ENCODE peak calls at places on chromosome 9, in six cellular contexts. V is A549, M is K562, K is HepG2, U is GM12878, Q is NB4. W is an unnamed sample.

GRCh38 chr9:34566972-34567371 is 22.6 kb downstream of the CNTFR start:
- DNase-seq in V (no peak), M (no peak), K (no peak), U (no peak), Q (no peak), W (no peak)

GRCh38 chr9:38278931-38279532 is 113.5 kb upstream of the ALDH1B1 start:
- DNase-seq in V (no peak), M (no peak), K (no peak), U (no peak), Q (no peak), W (no peak)

GRCh38 chr9:119216891-119217290 is 152.3 kb downstream of the BRINP1 start:
- DNase-seq in V (no peak), M (no peak), K (no peak), U (no peak), Q (no peak), W (no peak)

GRCh38 chr9:133726401-133727276 is 11.5 kb downstream of the SARDH start:
- DNase-seq in V (peak; percentile 78), M (peak; percentile 69), K (peak; percentile 60), U (no peak), Q (peak; percentile 58), W (peak; percentile 24)

GRCh38 chr9:19924090-19924489 is 135.3 kb upstream of the SLC24A2 start:
- DNase-seq in V (no peak), M (no peak), K (no peak), U (no peak), Q (peak; percentile 49), W (no peak)

GRCh38 chr9:123710299-123710698 is 219.6 kb downstream of the DENND1A start:
- DNase-seq in V (peak; percentile 46), M (no peak), K (no peak), U (no peak), Q (no peak), W (no peak)

GRCh38 chr9:124735121-124735520 is 36.0 kb downstream of the NR6A1 start:
- DNase-seq in V (no peak), M (no peak), K (peak; percentile 44), U (no peak), Q (peak; percentile 26), W (peak; percentile 48)

GRCh38 chr9:14523545-14523944 is 169.7 kb downstream of the ZDHHC21 start:
- DNase-seq in V (no peak), M (no peak), K (no peak), U (no peak), Q (no peak), W (no peak)

GRCh38 chr9:84622981-84623380 is 46.5 kb upstream of the NTRK2 start:
- DNase-seq in V (no peak), M (no peak), K (no peak), U (no peak), Q (no peak), W (no peak)

GRCh38 chr9:107878462-107878861 is 388.9 kb upstream of the KLF4 start:
- DNase-seq in V (no peak), M (no peak), K (no peak), U (no peak), Q (peak; percentile 17), W (no peak)

GRCh38 chr9:35689351-35689600 is 449 bp downstream of the TPM2 start:
- DNase-seq in V (peak; percentile 20), M (no peak), K (no peak), U (no peak), Q (no peak), W (no peak)

GRCh38 chr9:35691325-35691631 is 1.6 kb upstream of the TPM2 start:
- DNase-seq in V (peak; percentile 41), M (no peak), K (no peak), U (no peak), Q (no peak), W (no peak)

GRCh38 chr9:35689601-35690446 is at the start of gene TPM2:
- DNase-seq in V (peak; percentile 70), M (no peak), K (no peak), U (no peak), Q (no peak), W (peak; percentile 70)

GRCh38 chr9:35691757-35692301 is 2.1 kb upstream of the TPM2 start:
- DNase-seq in V (no peak), M (no peak), K (no peak), U (no peak), Q (no peak), W (no peak)

GRCh38 chr9:35690447-35691324 is 961 bp upstream of the TPM2 start:
- DNase-seq in V (peak; percentile 71), M (peak; percentile 84), K (no peak), U (no peak), Q (peak; percentile 64), W (peak; percentile 72)
- TF ChIP-seq MYC in V (no peak), M (no peak), K (no peak), U (no peak), Q (no peak), W (no peak)

GRCh38 chr9:68779558-68780376 is 74.7 kb downstream of the PIP5K1B start:
- DNase-seq in V (peak; percentile 63), M (peak; percentile 89), K (peak; percentile 89), U (peak; percentile 77), Q (peak; percentile 89), W (peak; percentile 96)
- TF ChIP-seq CTCF in V (peak; percentile 53), M (peak; percentile 40), K (peak; percentile 92), U (peak; percentile 38), Q (peak; percentile 18), W (peak; percentile 49)

DNA sequence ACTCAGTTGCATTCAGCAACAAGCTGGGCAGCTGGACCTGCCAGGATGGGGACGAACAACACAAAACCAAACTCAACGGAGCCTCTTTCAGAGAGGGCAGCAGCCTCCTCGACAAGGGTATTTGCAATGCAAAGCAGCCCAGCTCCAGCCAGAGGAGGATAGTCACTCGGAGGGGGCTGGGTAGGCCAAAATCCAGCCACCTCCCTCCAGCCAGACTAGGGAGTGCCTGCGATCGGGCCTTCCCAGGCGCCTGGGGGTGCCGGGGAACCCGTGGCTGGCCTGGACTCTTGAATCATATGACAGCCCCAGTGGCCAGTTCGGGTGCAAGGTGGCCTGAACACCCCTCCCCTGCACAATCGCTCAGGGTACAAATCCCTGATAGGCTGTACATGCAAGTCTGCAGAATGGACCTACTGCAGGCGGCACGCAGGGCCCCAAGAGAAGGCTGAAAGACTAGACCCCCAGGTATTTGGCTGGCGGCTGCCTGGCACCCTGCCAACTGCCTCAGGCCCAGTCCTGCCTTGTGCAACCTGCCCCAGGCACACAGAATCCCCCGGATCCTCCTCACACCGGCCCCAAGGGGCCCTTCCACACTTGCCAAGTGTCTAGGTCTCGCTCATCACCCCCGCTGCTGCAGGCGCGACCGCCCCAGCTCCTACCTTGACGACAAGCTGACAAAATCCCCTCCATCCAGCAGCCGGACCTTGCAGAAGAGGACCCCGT is 1.3 kb downstream of the EEIG1 start:
- DNase-seq in V (no peak), M (peak; percentile 47), K (peak; percentile 41), U (no peak), Q (peak; percentile 56), W (peak; percentile 51)
- TF ChIP-seq POLR2A in V (no peak), M (no peak), K (no peak), U (peak; percentile 71), Q (no peak), W (no peak)

DNA sequence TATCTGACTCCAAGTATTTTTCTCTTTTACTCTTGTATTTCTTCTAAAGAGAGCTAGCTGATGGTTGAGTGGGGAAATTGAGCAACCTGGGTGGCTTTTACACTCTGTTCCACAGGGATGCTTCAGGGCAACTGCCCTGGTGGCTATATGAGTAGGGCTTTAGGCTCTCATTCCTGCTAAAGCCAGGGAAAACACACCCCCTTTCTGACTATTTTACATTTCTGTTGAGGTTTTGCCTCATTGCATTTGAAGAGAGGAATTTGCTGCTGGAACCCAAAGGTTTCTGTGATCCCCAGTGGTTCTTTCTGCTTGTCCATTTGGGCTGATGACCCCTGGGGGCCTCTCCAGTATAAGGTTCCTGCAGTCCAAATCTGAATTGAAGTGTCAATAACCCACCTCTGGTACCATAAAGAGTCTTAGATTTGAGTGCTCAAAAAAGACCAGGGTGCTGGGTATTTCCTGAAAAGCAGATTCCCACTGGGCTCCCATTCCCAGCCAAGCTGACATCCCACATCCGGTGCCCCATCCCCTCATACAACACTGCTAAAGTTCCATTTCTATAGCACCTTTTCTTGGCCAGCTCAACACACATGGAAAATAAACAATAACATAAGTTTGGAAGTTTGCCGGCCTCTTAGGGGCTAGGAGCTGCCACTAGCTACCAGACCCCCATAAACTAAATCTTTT is 59.5 kb downstream of the PAPPA start:
- DNase-seq in V (no peak), M (no peak), K (no peak), U (no peak), Q (no peak), W (no peak)
- TF ChIP-seq MYC in V (no peak), M (no peak), K (no peak), U (no peak), Q (no peak), W (no peak)

GRCh38 chr9:87109851-87110250 is 162.5 kb upstream of the GAS1 start:
- DNase-seq in V (no peak), M (no peak), K (no peak), U (no peak), Q (no peak), W (no peak)

GRCh38 chr9:87108639-87109038 is 161.3 kb upstream of the GAS1 start:
- DNase-seq in V (no peak), M (no peak), K (no peak), U (no peak), Q (no peak), W (no peak)

GRCh38 chr9:87111010-87111409 is 163.7 kb upstream of the GAS1 start:
- DNase-seq in V (no peak), M (no peak), K (no peak), U (no peak), Q (no peak), W (no peak)

GRCh38 chr9:87109182-87109581 is 161.9 kb upstream of the GAS1 start:
- DNase-seq in V (no peak), M (no peak), K (no peak), U (no peak), Q (no peak), W (no peak)

DNA sequence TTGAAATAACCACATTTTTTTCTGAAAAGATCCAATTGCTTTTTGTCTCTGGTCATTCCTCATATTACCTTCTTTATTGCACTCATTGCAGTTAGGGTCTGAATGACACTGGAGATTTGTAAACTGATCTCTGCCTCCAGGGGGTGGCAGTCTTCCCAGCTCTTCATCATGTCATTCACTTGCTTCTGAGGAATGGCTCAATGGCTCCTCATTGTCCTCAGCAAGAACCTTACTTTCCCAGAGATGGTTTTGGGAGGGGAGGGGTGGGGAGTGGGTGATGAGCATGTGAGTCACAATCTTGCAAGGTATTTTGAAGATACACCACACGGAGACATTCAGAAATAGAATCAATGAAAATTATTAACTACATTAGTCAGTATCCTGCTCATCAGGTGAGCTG is 159.8 kb upstream of the GAS1 start:
- DNase-seq in V (no peak), M (no peak), K (no peak), U (no peak), Q (peak; percentile 5), W (peak; percentile 5)
- TF ChIP-seq CTCF in V (no peak), M (no peak), K (no peak), U (peak; percentile 31), Q (peak; percentile 18), W (no peak)

GRCh38 chr9:97940233-97940632 is 2.3 kb upstream of the HEMGN start:
- DNase-seq in V (no peak), M (peak; percentile 75), K (no peak), U (no peak), Q (no peak), W (no peak)
- TF ChIP-seq POLR2A in V (no peak), M (no peak), K (no peak), U (no peak), Q (no peak), W (no peak)